ENCODE peak calls at places on chromosome 7, in nine cellular contexts. One of them, this sample, is unnamed. For H3K9me3, the result is how much of the 10 kb centered on the place peaks cover.

GRCh38 chr7:141486959-141487358 is 64.3 kb upstream of the AGK start:
- DNase-seq in aorta: no peak
- DNase-seq in neuronal stem cell: no peak
- DNase-seq in upper lobe of right lung: no peak
- DNase-seq in IMR-90: no peak
- DNase-seq in OCI-LY7: no peak
- DNase-seq in H1: no peak
- DNase-seq in CD8-positive, alpha-beta memory T cell: no peak
- DNase-seq in RWPE2: no peak
- DNase-seq in this sample: no peak

GRCh38 chr7:150756858-150757257 is 19.6 kb downstream of the GIMAP5 start:
- DNase-seq in aorta: no peak
- DNase-seq in neuronal stem cell: no peak
- DNase-seq in upper lobe of right lung: no peak
- DNase-seq in IMR-90: no peak
- DNase-seq in OCI-LY7: no peak
- DNase-seq in H1: no peak
- DNase-seq in CD8-positive, alpha-beta memory T cell: peak
- DNase-seq in RWPE2: no peak
- DNase-seq in this sample: peak

GRCh38 chr7:50531401-50531906 is 33.8 kb downstream of the DDC start:
- DNase-seq in aorta: no peak
- DNase-seq in neuronal stem cell: no peak
- DNase-seq in upper lobe of right lung: no peak
- DNase-seq in IMR-90: peak
- DNase-seq in OCI-LY7: no peak
- DNase-seq in H1: peak
- DNase-seq in CD8-positive, alpha-beta memory T cell: no peak
- DNase-seq in RWPE2: peak
- DNase-seq in this sample: no peak

GRCh38 chr7:83166-83840 is 109.1 kb upstream of the FAM20C start:
- DNase-seq in aorta: no peak
- DNase-seq in neuronal stem cell: no peak
- DNase-seq in upper lobe of right lung: peak
- DNase-seq in IMR-90: no peak
- DNase-seq in OCI-LY7: no peak
- DNase-seq in H1: no peak
- DNase-seq in CD8-positive, alpha-beta memory T cell: no peak
- DNase-seq in RWPE2: no peak
- DNase-seq in this sample: no peak

GRCh38 chr7:24727165-24728120 is 29.8 kb downstream of the GSDME start:
- DNase-seq in aorta: no peak
- DNase-seq in neuronal stem cell: no peak
- DNase-seq in upper lobe of right lung: no peak
- DNase-seq in IMR-90: no peak
- DNase-seq in OCI-LY7: peak
- DNase-seq in H1: no peak
- DNase-seq in CD8-positive, alpha-beta memory T cell: no peak
- DNase-seq in RWPE2: peak
- DNase-seq in this sample: no peak

GRCh38 chr7:138460649-138461607 is 869 bp downstream of the TRIM24 start:
- DNase-seq in aorta: peak
- DNase-seq in neuronal stem cell: peak
- DNase-seq in upper lobe of right lung: peak
- DNase-seq in IMR-90: peak
- DNase-seq in OCI-LY7: peak
- DNase-seq in H1: no peak
- DNase-seq in CD8-positive, alpha-beta memory T cell: peak
- DNase-seq in RWPE2: no peak
- DNase-seq in this sample: peak

GRCh38 chr7:47941136-47941844 is 7.0 kb downstream of the PKD1L1 start:
- DNase-seq in aorta: peak
- DNase-seq in neuronal stem cell: no peak
- DNase-seq in upper lobe of right lung: no peak
- DNase-seq in IMR-90: peak
- DNase-seq in OCI-LY7: no peak
- DNase-seq in H1: no peak
- DNase-seq in CD8-positive, alpha-beta memory T cell: no peak
- DNase-seq in RWPE2: no peak
- DNase-seq in this sample: no peak

GRCh38 chr7:98212532-98213041 is 1.3 kb downstream of the BHLHA15 start:
- DNase-seq in aorta: peak
- DNase-seq in neuronal stem cell: no peak
- DNase-seq in upper lobe of right lung: peak
- DNase-seq in IMR-90: no peak
- DNase-seq in OCI-LY7: no peak
- DNase-seq in H1: no peak
- DNase-seq in CD8-positive, alpha-beta memory T cell: no peak
- DNase-seq in RWPE2: no peak
- DNase-seq in this sample: no peak

GRCh38 chr7:23294549-23295400 is 4.4 kb upstream of the MALSU1 start:
- DNase-seq in aorta: no peak
- DNase-seq in neuronal stem cell: no peak
- DNase-seq in upper lobe of right lung: no peak
- DNase-seq in IMR-90: no peak
- DNase-seq in OCI-LY7: no peak
- DNase-seq in H1: no peak
- DNase-seq in CD8-positive, alpha-beta memory T cell: no peak
- DNase-seq in RWPE2: no peak
- DNase-seq in this sample: no peak

GRCh38 chr7:90180011-90180585 is 25.8 kb downstream of the STEAP1 start:
- DNase-seq in aorta: no peak
- DNase-seq in neuronal stem cell: no peak
- DNase-seq in upper lobe of right lung: no peak
- DNase-seq in IMR-90: peak
- DNase-seq in OCI-LY7: no peak
- DNase-seq in H1: no peak
- DNase-seq in CD8-positive, alpha-beta memory T cell: no peak
- DNase-seq in RWPE2: no peak
- DNase-seq in this sample: no peak

GRCh38 chr7:45978010-45978681 is 57.1 kb upstream of the IGFBP3 start:
- DNase-seq in aorta: no peak
- DNase-seq in neuronal stem cell: peak
- DNase-seq in upper lobe of right lung: no peak
- DNase-seq in IMR-90: peak
- DNase-seq in OCI-LY7: no peak
- DNase-seq in H1: peak
- DNase-seq in CD8-positive, alpha-beta memory T cell: no peak
- DNase-seq in RWPE2: peak
- DNase-seq in this sample: no peak

GRCh38 chr7:43664681-43665080 is 64.6 kb downstream of the COA1 start:
- DNase-seq in aorta: no peak
- DNase-seq in neuronal stem cell: no peak
- DNase-seq in upper lobe of right lung: no peak
- DNase-seq in IMR-90: no peak
- DNase-seq in OCI-LY7: no peak
- DNase-seq in H1: no peak
- DNase-seq in CD8-positive, alpha-beta memory T cell: no peak
- DNase-seq in RWPE2: no peak
- DNase-seq in this sample: no peak

GRCh38 chr7:82672078-82672477 is 228.5 kb upstream of the CACNA2D1 start:
- DNase-seq in aorta: no peak
- DNase-seq in neuronal stem cell: no peak
- DNase-seq in upper lobe of right lung: no peak
- DNase-seq in IMR-90: peak
- DNase-seq in OCI-LY7: no peak
- DNase-seq in H1: no peak
- DNase-seq in CD8-positive, alpha-beta memory T cell: no peak
- DNase-seq in RWPE2: no peak
- DNase-seq in this sample: no peak

GRCh38 chr7:152588350-152588749 is 87.6 kb downstream of the XRCC2 start:
- DNase-seq in aorta: no peak
- DNase-seq in neuronal stem cell: no peak
- DNase-seq in upper lobe of right lung: no peak
- DNase-seq in IMR-90: peak
- DNase-seq in OCI-LY7: no peak
- DNase-seq in H1: no peak
- DNase-seq in CD8-positive, alpha-beta memory T cell: no peak
- DNase-seq in RWPE2: no peak
- DNase-seq in this sample: no peak

GRCh38 chr7:77982926-77983550 is 184.5 kb downstream of the PHTF2 start:
- DNase-seq in aorta: no peak
- DNase-seq in neuronal stem cell: no peak
- DNase-seq in upper lobe of right lung: no peak
- DNase-seq in IMR-90: no peak
- DNase-seq in OCI-LY7: no peak
- DNase-seq in H1: no peak
- DNase-seq in CD8-positive, alpha-beta memory T cell: no peak
- DNase-seq in RWPE2: no peak
- DNase-seq in this sample: no peak

GRCh38 chr7:155435110-155435509 is 22.8 kb upstream of the EN2 start:
- DNase-seq in aorta: no peak
- DNase-seq in neuronal stem cell: no peak
- DNase-seq in upper lobe of right lung: no peak
- DNase-seq in IMR-90: no peak
- DNase-seq in OCI-LY7: no peak
- DNase-seq in H1: no peak
- DNase-seq in CD8-positive, alpha-beta memory T cell: no peak
- DNase-seq in RWPE2: no peak
- DNase-seq in this sample: no peak

GRCh38 chr7:121558288-121558687 is 162.2 kb upstream of the FAM3C start:
- DNase-seq in aorta: no peak
- DNase-seq in neuronal stem cell: peak
- DNase-seq in upper lobe of right lung: no peak
- DNase-seq in IMR-90: no peak
- DNase-seq in OCI-LY7: no peak
- DNase-seq in H1: no peak
- DNase-seq in CD8-positive, alpha-beta memory T cell: no peak
- DNase-seq in RWPE2: no peak
- DNase-seq in this sample: no peak

GRCh38 chr7:118184392-118184899 is 482 bp downstream of the LSM8 start:
- DNase-seq in aorta: no peak
- DNase-seq in neuronal stem cell: no peak
- DNase-seq in upper lobe of right lung: no peak
- DNase-seq in IMR-90: no peak
- DNase-seq in OCI-LY7: peak
- DNase-seq in H1: no peak
- DNase-seq in CD8-positive, alpha-beta memory T cell: no peak
- DNase-seq in RWPE2: no peak
- DNase-seq in this sample: no peak

GRCh38 chr7:37128644-37129043 is 320.0 kb downstream of the ELMO1 start:
- DNase-seq in aorta: no peak
- DNase-seq in neuronal stem cell: no peak
- DNase-seq in upper lobe of right lung: no peak
- DNase-seq in IMR-90: no peak
- DNase-seq in OCI-LY7: no peak
- DNase-seq in H1: no peak
- DNase-seq in CD8-positive, alpha-beta memory T cell: no peak
- DNase-seq in RWPE2: no peak
- DNase-seq in this sample: no peak

DNA sequence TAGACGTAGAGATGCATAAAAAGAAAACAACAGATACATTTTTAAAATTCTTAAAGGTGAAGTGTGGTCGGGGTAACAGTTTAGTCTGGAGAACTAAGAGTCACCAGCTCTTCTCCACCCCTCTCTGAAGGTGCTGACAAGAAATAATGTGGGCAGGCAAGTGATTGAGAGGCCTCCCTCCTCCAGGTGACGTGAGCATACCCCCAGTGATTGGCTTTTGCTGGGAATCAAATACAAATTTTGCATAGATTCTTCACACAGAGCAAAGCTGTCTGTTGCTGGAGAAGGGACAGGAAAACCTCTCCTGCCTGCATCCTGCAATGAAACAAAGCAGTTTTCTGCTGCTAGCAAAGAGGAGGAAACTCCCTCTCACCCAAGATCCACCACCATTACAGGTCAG is 115.0 kb downstream of the DGKB start:
- DNase-seq in aorta: no peak
- DNase-seq in neuronal stem cell: no peak
- DNase-seq in upper lobe of right lung: no peak
- DNase-seq in IMR-90: no peak
- DNase-seq in OCI-LY7: no peak
- DNase-seq in H1: no peak
- DNase-seq in CD8-positive, alpha-beta memory T cell: no peak
- DNase-seq in RWPE2: no peak
- DNase-seq in this sample: no peak
- H3K9me3 ChIP-seq in aorta: under half
- H3K9me3 ChIP-seq in neuronal stem cell: under half
- H3K9me3 ChIP-seq in upper lobe of right lung: under half
- H3K9me3 ChIP-seq in IMR-90: under half
- H3K9me3 ChIP-seq in OCI-LY7: under half
- H3K9me3 ChIP-seq in H1: under half
- H3K9me3 ChIP-seq in CD8-positive, alpha-beta memory T cell: under half
- H3K9me3 ChIP-seq in RWPE2: under half
- H3K9me3 ChIP-seq in this sample: under half

GRCh38 chr7:12123172-12123571 is 87.9 kb upstream of the TMEM106B start:
- DNase-seq in aorta: no peak
- DNase-seq in neuronal stem cell: no peak
- DNase-seq in upper lobe of right lung: no peak
- DNase-seq in IMR-90: no peak
- DNase-seq in OCI-LY7: no peak
- DNase-seq in H1: no peak
- DNase-seq in CD8-positive, alpha-beta memory T cell: no peak
- DNase-seq in RWPE2: no peak
- DNase-seq in this sample: no peak
- H3K27ac ChIP-seq in aorta: no peak
- H3K27ac ChIP-seq in neuronal stem cell: no peak
- H3K27ac ChIP-seq in upper lobe of right lung: no peak
- H3K27ac ChIP-seq in IMR-90: no peak
- H3K27ac ChIP-seq in OCI-LY7: no peak
- H3K27ac ChIP-seq in H1: no peak
- H3K27ac ChIP-seq in CD8-positive, alpha-beta memory T cell: no peak
- H3K27ac ChIP-seq in RWPE2: no peak
- H3K27ac ChIP-seq in this sample: no peak

DNA sequence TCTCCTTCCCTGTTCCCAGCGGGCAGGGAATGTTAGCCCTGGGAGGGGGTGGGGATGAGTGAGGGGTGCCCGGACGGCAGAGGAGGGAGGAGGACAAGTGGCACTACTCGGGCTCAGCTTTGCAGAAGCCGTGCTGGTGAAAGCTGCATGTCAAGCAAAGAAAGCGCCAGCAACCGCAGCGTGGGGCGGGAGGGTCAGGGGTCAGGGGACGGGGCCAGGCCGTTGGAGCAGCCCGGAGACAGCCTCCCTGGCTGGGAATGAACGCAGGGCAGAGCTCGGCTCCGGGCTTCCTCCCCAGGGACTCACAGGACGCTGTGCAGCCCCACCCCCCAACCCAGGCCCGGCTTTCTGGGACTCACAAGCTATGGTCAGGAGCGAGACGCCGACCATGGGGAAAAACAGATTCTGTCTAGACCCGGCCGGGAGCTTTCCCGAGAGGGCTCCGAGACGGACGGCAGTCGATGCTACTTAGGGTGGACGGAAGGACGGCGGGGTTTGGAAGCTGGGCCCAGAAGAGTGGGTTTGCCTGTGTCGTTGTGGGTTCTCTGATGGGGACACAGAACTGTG is 113.4 kb downstream of the VIPR2 start:
- DNase-seq in aorta: peak
- DNase-seq in neuronal stem cell: no peak
- DNase-seq in upper lobe of right lung: peak
- DNase-seq in IMR-90: no peak
- DNase-seq in OCI-LY7: no peak
- DNase-seq in H1: no peak
- DNase-seq in CD8-positive, alpha-beta memory T cell: no peak
- DNase-seq in RWPE2: no peak
- DNase-seq in this sample: no peak
- H3K9me3 ChIP-seq in aorta: under half
- H3K9me3 ChIP-seq in neuronal stem cell: under half
- H3K9me3 ChIP-seq in upper lobe of right lung: under half
- H3K9me3 ChIP-seq in IMR-90: under half
- H3K9me3 ChIP-seq in OCI-LY7: under half
- H3K9me3 ChIP-seq in H1: under half
- H3K9me3 ChIP-seq in CD8-positive, alpha-beta memory T cell: under half
- H3K9me3 ChIP-seq in RWPE2: under half
- H3K9me3 ChIP-seq in this sample: under half

GRCh38 chr7:129665013-129665401 is 53.5 kb downstream of the NRF1 start:
- DNase-seq in aorta: no peak
- DNase-seq in neuronal stem cell: no peak
- DNase-seq in upper lobe of right lung: no peak
- DNase-seq in IMR-90: peak
- DNase-seq in OCI-LY7: no peak
- DNase-seq in H1: peak
- DNase-seq in CD8-positive, alpha-beta memory T cell: no peak
- DNase-seq in RWPE2: peak
- DNase-seq in this sample: no peak
- H3K27ac ChIP-seq in aorta: no peak
- H3K27ac ChIP-seq in neuronal stem cell: no peak
- H3K27ac ChIP-seq in upper lobe of right lung: no peak
- H3K27ac ChIP-seq in IMR-90: no peak
- H3K27ac ChIP-seq in OCI-LY7: no peak
- H3K27ac ChIP-seq in H1: no peak
- H3K27ac ChIP-seq in CD8-positive, alpha-beta memory T cell: no peak
- H3K27ac ChIP-seq in RWPE2: peak
- H3K27ac ChIP-seq in this sample: no peak

This sample was measured in CD4-positive, alpha-beta memory T cell.